ENCODE peak calls at places on chromosomes 3 and 15, in six cellular contexts. Q, L, H, N, W and R are unnamed samples.

GRCh38 chr3:194285024-194285858 is 65.9 kb downstream of the CPN2 start:
- DNase-seq in L (peak; percentile 64), H (no peak), N (no peak), W (no peak), Q (no peak), R (no peak)

GRCh38 chr15:32919749-32920414 is 202.1 kb downstream of the GREM1 start:
- DNase-seq in N (peak; percentile 60), W (no peak), Q (no peak), L (peak; percentile 99), H (no peak), R (no peak)

GRCh38 chr3:52897130-52898109 is at the start of gene STIMATE:
- DNase-seq in Q (peak; percentile 92), N (peak; percentile 81), W (peak; percentile 60), L (peak; percentile 73), H (peak; percentile 88), R (peak; percentile 74)

GRCh38 chr15:39756806-39757522 is 25.7 kb downstream of the FSIP1 start:
- DNase-seq in H (peak; percentile 57), Q (no peak), W (no peak), L (peak; percentile 83), N (peak; percentile 67), R (peak; percentile 62)

GRCh38 chr3:178518660-178519396 is 17.4 kb upstream of the KCNMB2 start:
- DNase-seq in L (no peak), H (no peak), Q (no peak), N (peak; percentile 83), W (no peak), R (no peak)

GRCh38 chr3:124860599-124860998 is 26.6 kb downstream of the ITGB5 start:
- DNase-seq in N (peak; percentile 98), H (peak; percentile 85), W (no peak), Q (no peak), L (peak; percentile 96), R (no peak)

GRCh38 chr3:108477511-108478147 is 32.8 kb downstream of the MYH15 start:
- DNase-seq in W (no peak), N (peak; percentile 66), Q (peak; percentile 43), H (peak; percentile 71), L (peak; percentile 72), R (peak; percentile 41)

GRCh38 chr3:124629492-124629891 is 100.8 kb upstream of the UMPS start:
- DNase-seq in W (no peak), N (no peak), L (no peak), H (no peak), Q (no peak), R (no peak)

GRCh38 chr3:126052196-126053058 is 31.5 kb downstream of the SLC41A3 start:
- DNase-seq in L (no peak), H (no peak), N (no peak), Q (no peak), W (no peak), R (no peak)

GRCh38 chr15:74653426-74654082 is 37.9 kb downstream of the CLK3 start:
- DNase-seq in N (peak; percentile 82), W (no peak), L (peak; percentile 59), H (no peak), Q (no peak), R (no peak)

GRCh38 chr3:171904829-171905228 is 61.7 kb downstream of the TMEM212 start:
- DNase-seq in H (no peak), W (no peak), N (peak; percentile 26), Q (no peak), L (peak; percentile 28), R (no peak)

GRCh38 chr15:90545095-90545494 is 15.4 kb downstream of the CRTC3 start:
- DNase-seq in N (no peak), W (no peak), H (no peak), Q (no peak), L (no peak), R (no peak)

GRCh38 chr3:46508850-46509591 is 11.2 kb downstream of the RTP3 start:
- DNase-seq in L (no peak), W (no peak), Q (no peak), N (no peak), H (no peak), R (no peak)

GRCh38 chr3:177523072-177523675 is 325.9 kb upstream of the TBL1XR1 start:
- DNase-seq in L (no peak), W (no peak), N (no peak), Q (no peak), H (no peak), R (no peak)

GRCh38 chr15:38714309-38715072 is 149.9 kb upstream of the RASGRP1 start:
- DNase-seq in Q (no peak), W (no peak), H (no peak), L (peak; percentile 96), N (peak; percentile 94), R (no peak)

GRCh38 chr15:31977812-31978662 is 52.3 kb upstream of the CHRNA7 start:
- DNase-seq in H (peak; percentile 72), N (peak; percentile 16), W (no peak), Q (peak; percentile 88), L (peak; percentile 14), R (peak; percentile 65)

GRCh38 chr15:57562220-57562769 is 29.4 kb upstream of the MYZAP start:
- DNase-seq in H (no peak), N (no peak), L (no peak), W (no peak), Q (no peak), R (no peak)

GRCh38 chr3:114093001-114093350 is 36.4 kb downstream of the QTRT2 start:
- DNase-seq in H (no peak), L (no peak), N (no peak), Q (no peak), W (no peak), R (no peak)

GRCh38 chr3:114093596-114093995 is 37.1 kb downstream of the QTRT2 start:
- DNase-seq in W (no peak), L (peak; percentile 89), H (no peak), N (peak; percentile 54), Q (no peak), R (no peak)

GRCh38 chr3:114092151-114093000 is 35.8 kb downstream of the QTRT2 start:
- DNase-seq in N (no peak), L (no peak), H (no peak), W (no peak), Q (no peak), R (no peak)

GRCh38 chr3:114086356-114086755 is 29.8 kb downstream of the QTRT2 start:
- DNase-seq in L (no peak), H (no peak), W (no peak), N (no peak), Q (no peak), R (no peak)

GRCh38 chr3:114089675-114090074 is 33.1 kb downstream of the QTRT2 start:
- DNase-seq in N (no peak), H (no peak), Q (no peak), L (no peak), W (no peak), R (no peak)
- H3K27ac ChIP-seq in N (no peak overlapping the region), H (no peak overlapping the region), Q (no peak overlapping the region), L (no peak overlapping the region), W (no peak overlapping the region), R (no peak overlapping the region)

DNA sequence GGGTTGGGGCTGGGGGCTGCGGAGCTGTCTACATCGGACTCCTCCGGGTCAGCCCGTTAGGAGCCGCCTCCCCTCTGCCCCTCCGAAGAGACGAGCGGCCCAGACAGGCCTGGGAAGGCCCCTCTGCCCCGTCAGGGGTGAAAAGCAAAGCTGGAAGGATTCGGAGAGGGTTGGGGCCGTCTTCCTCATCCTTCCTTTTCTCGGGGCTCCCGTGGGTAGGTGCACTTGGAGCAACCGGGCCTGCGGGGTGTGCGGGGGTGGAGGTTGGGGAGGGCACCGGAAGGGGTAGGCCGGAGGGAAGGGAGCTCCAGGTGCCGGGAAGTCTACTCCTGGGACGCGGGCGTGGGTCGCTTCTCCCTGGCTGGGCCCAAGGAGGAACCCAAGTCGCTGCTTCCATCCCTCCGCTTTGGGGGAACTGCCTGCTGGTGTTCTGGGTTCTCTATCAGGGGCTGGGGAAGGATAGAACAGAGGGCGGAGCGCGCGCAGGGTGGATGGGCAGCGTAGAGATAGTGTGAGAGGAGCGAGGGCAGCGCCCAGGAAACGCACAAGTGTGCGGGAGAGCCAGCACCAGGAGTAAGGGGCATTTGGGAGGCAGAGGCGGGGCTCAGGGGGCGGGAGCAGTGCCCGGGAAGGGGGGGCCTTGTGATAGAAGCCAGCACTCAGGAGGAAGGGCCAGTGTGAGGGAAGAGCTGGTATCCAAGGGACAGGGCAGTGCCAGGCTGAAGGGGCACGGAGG is 590 bp downstream of the POLR2H start:
- DNase-seq in N (no peak), H (peak; percentile 72), L (peak; percentile 38), W (no peak), Q (peak; percentile 79), R (no peak)
- H3K4ac ChIP-seq in N (peak overlapping the region; percentile 97), H (peak overlapping the region; percentile 38), L (peak overlapping the region; percentile 86), W (peak overlapping the region; percentile 78), Q (no peak overlapping the region), R (peak overlapping the region; percentile 98)

DNA sequence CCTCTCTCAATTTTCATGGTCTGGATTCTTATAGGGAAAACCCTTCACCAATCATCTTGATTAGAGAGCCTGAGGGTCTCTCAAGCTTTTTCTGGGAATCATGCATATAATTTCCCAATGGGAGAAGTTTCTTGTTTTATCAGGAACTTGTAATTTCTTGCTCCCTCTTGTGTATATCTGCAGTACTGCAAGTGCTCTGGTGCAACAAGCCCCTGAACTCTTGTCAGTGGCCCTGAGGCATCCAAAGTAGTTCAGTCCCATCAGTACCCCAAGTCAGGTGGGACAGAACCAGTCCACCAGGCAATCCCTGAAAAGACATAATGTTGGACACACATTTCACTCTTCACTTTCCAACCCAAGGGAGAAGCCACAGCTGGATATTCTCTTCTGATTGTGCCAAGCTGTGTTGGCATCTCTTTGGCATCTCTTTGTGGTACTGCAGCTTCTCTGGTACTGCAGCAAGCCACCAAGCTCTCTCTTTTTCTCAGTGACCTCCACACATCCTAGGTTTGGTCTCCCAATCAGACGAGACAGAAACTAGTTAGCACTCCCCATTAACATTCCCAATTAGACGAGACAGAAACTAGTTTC is 214.5 kb downstream of the ZIC4 start:
- DNase-seq in H (peak; percentile 82), Q (peak; percentile 59), N (peak; percentile 72), L (peak; percentile 75), W (no peak), R (peak; percentile 41)
- H2BK15ac ChIP-seq in H (no peak overlapping the region), Q (no peak overlapping the region), N (no peak overlapping the region), L (no peak overlapping the region), W (no peak overlapping the region), R (no peak overlapping the region)

GRCh38 chr3:190180268-190180667 is 59.6 kb upstream of the P3H2 start:
- DNase-seq in L (peak; percentile 78), Q (no peak), W (no peak), N (peak; percentile 34), H (no peak), R (no peak)

GRCh38 chr3:190183121-190183520 is 62.4 kb upstream of the P3H2 start:
- DNase-seq in N (peak; percentile 98), L (peak; percentile 98), Q (no peak), H (peak; percentile 84), W (no peak), R (peak; percentile 43)

GRCh38 chr3:190188197-190188596 is 67.5 kb upstream of the P3H2 start:
- DNase-seq in W (no peak), L (no peak), Q (no peak), H (no peak), N (no peak), R (no peak)

GRCh38 chr3:190178779-190179178 is 58.1 kb upstream of the P3H2 start:
- DNase-seq in L (no peak), W (no peak), N (no peak), Q (no peak), H (no peak), R (no peak)

DNA sequence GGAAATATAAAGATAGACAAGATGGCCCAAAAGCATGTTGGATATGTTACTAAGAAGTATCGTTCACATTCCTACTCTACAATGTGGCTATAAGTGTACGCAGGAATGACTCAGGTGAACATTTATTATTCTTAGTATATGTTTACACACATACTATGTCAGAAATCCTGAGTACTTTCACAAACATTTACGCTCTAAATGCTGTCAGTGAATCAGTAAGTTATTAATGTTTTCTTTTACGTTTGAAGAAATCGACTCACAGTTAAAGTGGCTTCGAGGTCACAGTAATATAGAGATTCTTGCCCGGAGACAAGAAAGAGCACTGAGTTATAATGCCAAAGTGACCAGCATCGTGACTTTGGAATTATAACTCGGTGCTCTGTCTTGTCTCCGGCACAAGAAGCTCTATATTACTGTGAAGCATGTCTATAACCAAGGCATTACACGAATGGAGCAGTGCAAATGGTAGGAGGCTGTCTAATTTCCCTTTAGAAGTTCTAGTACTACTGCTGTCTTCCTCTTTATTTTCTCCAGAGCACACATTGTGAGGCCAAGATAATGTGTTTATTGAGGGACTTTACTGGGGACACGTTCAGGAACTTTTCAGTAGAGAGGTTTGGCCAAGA is 61.8 kb upstream of the P3H2 start:
- DNase-seq in W (no peak), Q (no peak), H (no peak), L (peak; percentile 93), N (peak; percentile 68), R (no peak)
- H3K27ac ChIP-seq in W (no peak overlapping the region), Q (no peak overlapping the region), H (no peak overlapping the region), L (peak overlapping the region; percentile 33), N (peak overlapping the region; percentile 84), R (no peak overlapping the region)